ENCODE peak calls at places on chromosomes 11 and 22, in six cellular contexts. J is HEK293T; P is stimulated activated CD4-positive, alpha-beta T cell treated with anti-CD3 and anti-CD28 coated beads, Interleukin-1b, Interleukin-23, amount 100 ng/mL, for 24 hours; Q is GM12865; W is choroid plexus epithelial cell; U is mucosa of descending colon. M is an unnamed sample.

GRCh38 chr11:60880189-60880588 is 12.8 kb downstream of the ZP1 start:
- DNase-seq in J (no peak), P (no peak), Q (no peak), W (no peak), U (no peak), M (no peak)

GRCh38 chr11:86408845-86409244 is 34.2 kb downstream of the CCDC81 start:
- DNase-seq in J (no peak), P (no peak), Q (no peak), W (peak), U (no peak), M (no peak)

GRCh38 chr22:44776535-44777363 is 24.4 kb downstream of the ARHGAP8 start:
- DNase-seq in J (no peak), P (no peak), Q (no peak), W (peak), U (peak), M (no peak)

GRCh38 chr11:45930031-45930794 is 7.8 kb downstream of the LARGE2 start:
- DNase-seq in J (no peak), P (no peak), Q (peak), W (no peak), U (peak), M (no peak)

GRCh38 chr11:10748241-10748640 is 2.8 kb upstream of the CTR9 start:
- DNase-seq in J (no peak), P (no peak), Q (no peak), W (no peak), U (no peak), M (no peak)

GRCh38 chr11:91926967-91927366 is 297.7 kb upstream of the FAT3 start:
- DNase-seq in J (no peak), P (no peak), Q (no peak), W (no peak), U (peak), M (no peak)

GRCh38 chr11:106167085-106167484 is 89.6 kb downstream of the AASDHPPT start:
- DNase-seq in J (no peak), P (no peak), Q (no peak), W (no peak), U (no peak), M (no peak)

GRCh38 chr11:14144905-14145304 is 182.4 kb downstream of the SPON1 start:
- DNase-seq in J (no peak), P (no peak), Q (peak), W (no peak), U (no peak), M (no peak)

GRCh38 chr11:63814383-63814736 is 1.1 kb downstream of the SPINDOC start:
- DNase-seq in J (no peak), P (no peak), Q (peak), W (peak), U (no peak), M (no peak)

GRCh38 chr11:119827113-119827512 is 98.1 kb upstream of the NECTIN1 start:
- DNase-seq in J (no peak), P (no peak), Q (no peak), W (no peak), U (no peak), M (no peak)

GRCh38 chr11:129117595-129118350 is 74.4 kb downstream of the ARHGAP32 start:
- DNase-seq in J (peak), P (peak), Q (peak), W (peak), U (no peak), M (peak)

GRCh38 chr11:105148241-105148640 is 8.7 kb upstream of the CARD18 start:
- DNase-seq in J (no peak), P (no peak), Q (no peak), W (peak), U (no peak), M (no peak)

GRCh38 chr11:9717040-9717357 is 53.1 kb downstream of the SWAP70 start:
- DNase-seq in J (no peak), P (no peak), Q (no peak), W (no peak), U (no peak), M (no peak)

GRCh38 chr11:113574586-113574985 is 99.4 kb upstream of the DRD2 start:
- DNase-seq in J (no peak), P (no peak), Q (no peak), W (no peak), U (no peak), M (peak)

GRCh38 chr22:31495343-31495742 is 993 bp upstream of the SFI1 start:
- DNase-seq in J (no peak), P (no peak), Q (peak), W (no peak), U (no peak), M (no peak)

GRCh38 chr11:46513934-46514342 is 79.9 kb downstream of the AMBRA1 start:
- DNase-seq in J (no peak), P (no peak), Q (no peak), W (peak), U (no peak), M (no peak)

GRCh38 chr11:120290945-120291344 is 34.2 kb upstream of the TLCD5 start:
- DNase-seq in J (no peak), P (no peak), Q (no peak), W (no peak), U (no peak), M (no peak)

GRCh38 chr11:125496465-125496817 is 376 bp upstream of the FEZ1 start:
- DNase-seq in J (no peak), P (no peak), Q (no peak), W (no peak), U (no peak), M (no peak)

GRCh38 chr22:22893891-22894739 is 6.5 kb downstream of the IGLL5 start:
- DNase-seq in J (no peak), P (no peak), Q (no peak), W (no peak), U (no peak), M (no peak)

GRCh38 chr11:44257338-44258189 is 52.4 kb downstream of the ALX4 start:
- DNase-seq in J (no peak), P (no peak), Q (peak), W (peak), U (no peak), M (no peak)

GRCh38 chr22:47695176-47695575 is 932.7 kb downstream of the TBC1D22A start:
- DNase-seq in J (no peak), P (no peak), Q (peak), W (no peak), U (no peak), M (no peak)

GRCh38 chr11:129803533-129803932 is 12.1 kb upstream of the TMEM45B start:
- DNase-seq in J (no peak), P (no peak), Q (no peak), W (no peak), U (peak), M (no peak)

GRCh38 chr11:64009234-64009633 is 23.0 kb downstream of the OTUB1 start:
- DNase-seq in J (no peak), P (no peak), Q (no peak), W (no peak), U (no peak), M (no peak)

GRCh38 chr22:24101966-24102365 is 79.3 kb upstream of the SUSD2 start:
- DNase-seq in J (no peak), P (no peak), Q (no peak), W (peak), U (no peak), M (no peak)

GRCh38 chr11:61298663-61299244 is 3.6 kb upstream of the VWCE start:
- DNase-seq in J (no peak), P (no peak), Q (no peak), W (peak), U (no peak), M (peak)

GRCh38 chr11:119713361-119714040 is 15.5 kb downstream of the NECTIN1 start:
- DNase-seq in J (no peak), P (no peak), Q (no peak), W (no peak), U (no peak), M (no peak)

GRCh38 chr11:73218106-73218829 is at the start of gene P2RY2:
- DNase-seq in J (peak), P (no peak), Q (peak), W (peak), U (peak), M (peak)

GRCh38 chr22:20247010-20247505 is 21.1 kb downstream of the RTN4R start:
- DNase-seq in J (no peak), P (no peak), Q (peak), W (peak), U (no peak), M (peak)

GRCh38 chr22:41481131-41481830 is 12.4 kb downstream of the ACO2 start:
- DNase-seq in J (no peak), P (no peak), Q (no peak), W (no peak), U (no peak), M (peak)

GRCh38 chr22:28075260-28075981 is 156.4 kb upstream of the PITPNB start:
- DNase-seq in J (no peak), P (no peak), Q (no peak), W (peak), U (no peak), M (peak)

GRCh38 chr22:24848559-24849168 is 42.7 kb downstream of the SGSM1 start:
- DNase-seq in J (no peak), P (no peak), Q (no peak), W (no peak), U (no peak), M (no peak)

GRCh38 chr11:43574949-43575915 is 105.3 kb upstream of the HSD17B12 start:
- DNase-seq in J (peak), P (no peak), Q (no peak), W (peak), U (no peak), M (peak)

GRCh38 chr11:47552086-47552580 is 799 bp downstream of the CELF1 start:
- DNase-seq in J (no peak), P (no peak), Q (peak), W (peak), U (no peak), M (peak)

GRCh38 chr11:95283146-95283545 is 52.1 kb upstream of the SESN3 start:
- DNase-seq in J (no peak), P (no peak), Q (no peak), W (no peak), U (no peak), M (no peak)

GRCh38 chr22:19766506-19767426 is 6.2 kb downstream of the TBX1 start:
- DNase-seq in J (no peak), P (no peak), Q (peak), W (no peak), U (peak), M (no peak)

GRCh38 chr11:134119094-134119493 is 50.2 kb downstream of the JAM3 start:
- DNase-seq in J (no peak), P (no peak), Q (no peak), W (peak), U (no peak), M (peak)

GRCh38 chr11:59944761-59945160 is 6.5 kb downstream of the OOSP1 start:
- DNase-seq in J (no peak), P (no peak), Q (no peak), W (no peak), U (no peak), M (no peak)

GRCh38 chr22:43955883-43956286 is 643 bp downstream of the SAMM50 start:
- DNase-seq in J (no peak), P (no peak), Q (peak), W (no peak), U (no peak), M (no peak)

GRCh38 chr11:86511086-86511551 is 136.4 kb downstream of the CCDC81 start:
- DNase-seq in J (no peak), P (no peak), Q (no peak), W (peak), U (no peak), M (peak)